ENCODE peak calls at places on chromosomes 1 and 21, in five cellular contexts. P is IMR-90, Q is H1, J is H9, C is mesenchymal stem cell. H is an unnamed sample.

GRCh38 chr1:224380003-224380402 is 23.3 kb downstream of the CNIH4 start:
- DNase-seq in J (no peak), Q (no peak), C (no peak), P (no peak), H (no peak)

GRCh38 chr1:209625205-209625549 is 27.0 kb downstream of the LAMB3 start:
- DNase-seq in Q (no peak), C (peak), J (no peak), P (no peak), H (no peak)

GRCh38 chr1:61160526-61160925 is 78.2 kb downstream of the NFIA start:
- DNase-seq in C (no peak), Q (no peak), J (no peak), P (peak), H (no peak)

GRCh38 chr1:101739826-101740330 is 256.8 kb downstream of the OLFM3 start:
- DNase-seq in Q (no peak), J (no peak), C (no peak), P (no peak), H (no peak)

GRCh38 chr1:59431566-59432294 is 134.8 kb downstream of the FGGY start:
- DNase-seq in C (no peak), Q (no peak), J (no peak), P (no peak), H (no peak)

GRCh38 chr21:42125571-42126544 is 54.7 kb downstream of the UMODL1 start:
- DNase-seq in P (peak), Q (no peak), J (peak), C (peak), H (no peak)

GRCh38 chr1:92516574-92516973 is 29.8 kb upstream of the GFI1 start:
- DNase-seq in P (no peak), J (no peak), C (no peak), Q (no peak), H (no peak)

GRCh38 chr1:245363821-245364220 is 209.0 kb downstream of the KIF26B start:
- DNase-seq in Q (no peak), P (peak), C (no peak), J (no peak), H (no peak)

GRCh38 chr1:11927866-11928592 is 1.8 kb upstream of the KIAA2013 start:
- DNase-seq in Q (no peak), J (no peak), P (peak), C (no peak), H (no peak)

GRCh38 chr1:53070621-53071020 is 8.6 kb downstream of the PODN start:
- DNase-seq in P (no peak), Q (peak), J (peak), C (no peak), H (no peak)

GRCh38 chr1:89363196-89363595 is 663 bp upstream of the GBP6 start:
- DNase-seq in C (peak), J (no peak), Q (no peak), P (peak), H (no peak)

GRCh38 chr1:44655609-44656008 is 18.7 kb downstream of the TMEM53 start:
- DNase-seq in Q (peak), P (no peak), C (peak), J (peak), H (no peak)

GRCh38 chr1:8434104-8434503 is 116.2 kb downstream of the SLC45A1 start:
- DNase-seq in P (no peak), J (no peak), Q (no peak), C (no peak), H (no peak)

GRCh38 chr21:41622831-41623548 is 115.0 kb upstream of the TMPRSS2 start:
- DNase-seq in Q (no peak), P (peak), C (no peak), J (no peak), H (no peak)

GRCh38 chr1:245997471-245998258 is 509.4 kb downstream of the SMYD3 start:
- DNase-seq in J (no peak), Q (no peak), P (peak), C (no peak), H (no peak)

GRCh38 chr1:108209456-108210108 is 9.4 kb upstream of the SLC25A24 start:
- DNase-seq in P (no peak), C (no peak), Q (no peak), J (peak), H (no peak)

GRCh38 chr21:27365394-27365793 is 398.5 kb upstream of the ADAMTS5 start:
- DNase-seq in C (no peak), Q (no peak), P (peak), J (no peak), H (no peak)

GRCh38 chr21:14763695-14764064 is 217.6 kb upstream of the SAMSN1 start:
- DNase-seq in P (no peak), C (no peak), J (no peak), Q (no peak), H (no peak)

GRCh38 chr1:200139661-200140250 is 112.2 kb downstream of the NR5A2 start:
- DNase-seq in P (peak), Q (no peak), C (peak), J (no peak), H (no peak)

GRCh38 chr1:172482044-172482443 is 38.2 kb upstream of the PIGC start:
- DNase-seq in Q (no peak), J (no peak), C (no peak), P (no peak), H (no peak)

GRCh38 chr1:116910379-116911165 is 856 bp downstream of the PTGFRN start:
- DNase-seq in C (peak), Q (peak), J (peak), P (no peak), H (no peak)

GRCh38 chr1:193355179-193355578 is 168.8 kb upstream of the B3GALT2 start:
- DNase-seq in J (no peak), Q (no peak), C (peak), P (peak), H (no peak)

GRCh38 chr21:45741691-45742090 is 98.2 kb downstream of the PCBP3 start:
- DNase-seq in C (peak), P (peak), J (no peak), Q (no peak), H (no peak)

GRCh38 chr21:16113052-16113715 is 383.4 kb downstream of the USP25 start:
- DNase-seq in Q (no peak), J (no peak), P (peak), C (peak), H (no peak)

GRCh38 chr1:84078824-84079167 is 65.3 kb upstream of the PRKACB start:
- DNase-seq in J (no peak), C (no peak), Q (no peak), P (no peak), H (no peak)

GRCh38 chr21:33684923-33685560 is 42.7 kb downstream of the ITSN1 start:
- DNase-seq in J (no peak), Q (no peak), P (peak), C (peak), H (no peak)

GRCh38 chr1:156146749-156147405 is 6.5 kb upstream of the SEMA4A start:
- DNase-seq in C (peak), J (no peak), Q (no peak), P (no peak), H (no peak)
- H2BK15ac ChIP-seq in C (peak), J (no peak), Q (peak), P (no peak), H (peak)

GRCh38 chr1:204316164-204316563 is 43.6 kb downstream of the PLEKHA6 start:
- DNase-seq in C (no peak), J (no peak), P (no peak), Q (no peak), H (no peak)

GRCh38 chr1:204313675-204314074 is 46.1 kb downstream of the PLEKHA6 start:
- DNase-seq in C (no peak), P (no peak), Q (no peak), J (no peak), H (no peak)

GRCh38 chr1:204317170-204317569 is 42.6 kb downstream of the PLEKHA6 start:
- DNase-seq in C (no peak), J (no peak), Q (no peak), P (no peak), H (no peak)

GRCh38 chr1:204314209-204314892 is 45.4 kb downstream of the PLEKHA6 start:
- DNase-seq in P (no peak), C (no peak), Q (peak), J (peak), H (no peak)

DNA sequence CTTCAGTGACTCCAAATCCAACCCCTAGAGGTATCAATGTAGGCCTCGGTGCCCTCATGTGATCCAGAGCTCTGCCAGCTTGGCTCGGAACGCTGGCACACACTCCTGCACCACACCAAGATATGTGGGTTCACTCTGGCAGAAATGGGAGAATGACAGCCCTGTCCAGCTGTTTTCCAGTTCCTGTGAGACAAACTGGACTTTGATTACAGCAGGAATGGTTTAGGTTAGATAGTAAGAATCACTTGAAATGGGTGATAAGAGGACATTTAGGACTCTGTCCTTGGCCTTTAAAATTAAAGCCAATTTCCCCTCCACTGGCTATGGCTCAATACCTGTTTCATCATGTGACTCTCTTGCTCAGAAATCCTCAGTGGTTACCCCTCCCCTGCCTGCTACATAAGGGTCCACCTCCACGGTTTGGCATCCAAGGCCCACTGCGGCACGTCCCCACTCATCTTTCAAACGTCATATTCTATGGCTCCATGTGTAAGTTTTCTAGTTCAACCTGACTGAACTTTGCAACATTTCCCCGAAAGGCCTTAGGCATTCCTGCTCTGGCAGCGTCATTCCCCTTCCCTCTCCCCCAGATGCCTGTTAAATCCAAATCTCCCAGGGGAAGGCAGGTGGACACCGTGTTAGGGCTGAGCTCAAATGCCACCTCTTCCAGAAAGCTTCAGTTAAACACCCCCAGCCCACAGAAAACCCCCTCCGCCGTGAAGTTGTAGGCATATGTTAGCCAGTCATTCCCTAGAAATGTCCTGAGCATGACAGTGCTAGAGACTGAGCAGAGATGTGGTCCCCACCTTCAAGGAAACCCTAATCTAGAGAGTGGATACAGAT is 44.6 kb downstream of the PLEKHA6 start:
- DNase-seq in C (no peak), P (no peak), J (no peak), Q (no peak), H (no peak)
- H3K14ac ChIP-seq in C (no peak), P (no peak), J (no peak), Q (no peak), H (no peak)

GRCh38 chr1:196143602-196144342 is 464.5 kb downstream of the KCNT2 start:
- DNase-seq in C (no peak), J (peak), P (no peak), Q (no peak), H (no peak)
- H2BK15ac ChIP-seq in C (no peak), J (no peak), P (no peak), Q (no peak), H (no peak)

GRCh38 chr1:22364764-22365163 is 86.9 kb upstream of the ZBTB40 start:
- DNase-seq in P (no peak), C (no peak), Q (no peak), J (peak), H (no peak)
- H3K14ac ChIP-seq in P (no peak), C (no peak), Q (no peak), J (no peak), H (no peak)

GRCh38 chr1:202810615-202811295 is at the start of gene PCAT6:
- DNase-seq in C (peak), J (peak), P (peak), Q (peak), H (peak)
- H2BK15ac ChIP-seq in C (peak), J (no peak), P (peak), Q (peak), H (peak)

GRCh38 chr1:232319518-232319917 is 310.4 kb downstream of the SIPA1L2 start:
- DNase-seq in Q (no peak), P (no peak), C (no peak), J (no peak), H (no peak)
- H3K14ac ChIP-seq in Q (peak), P (no peak), C (no peak), J (peak), H (no peak)

GRCh38 chr1:48387409-48387808 is 84.6 kb downstream of the SPATA6 start:
- DNase-seq in C (no peak), P (no peak), J (no peak), Q (no peak), H (no peak)
- H2BK15ac ChIP-seq in C (no peak), P (no peak), J (no peak), Q (no peak), H (no peak)

DNA sequence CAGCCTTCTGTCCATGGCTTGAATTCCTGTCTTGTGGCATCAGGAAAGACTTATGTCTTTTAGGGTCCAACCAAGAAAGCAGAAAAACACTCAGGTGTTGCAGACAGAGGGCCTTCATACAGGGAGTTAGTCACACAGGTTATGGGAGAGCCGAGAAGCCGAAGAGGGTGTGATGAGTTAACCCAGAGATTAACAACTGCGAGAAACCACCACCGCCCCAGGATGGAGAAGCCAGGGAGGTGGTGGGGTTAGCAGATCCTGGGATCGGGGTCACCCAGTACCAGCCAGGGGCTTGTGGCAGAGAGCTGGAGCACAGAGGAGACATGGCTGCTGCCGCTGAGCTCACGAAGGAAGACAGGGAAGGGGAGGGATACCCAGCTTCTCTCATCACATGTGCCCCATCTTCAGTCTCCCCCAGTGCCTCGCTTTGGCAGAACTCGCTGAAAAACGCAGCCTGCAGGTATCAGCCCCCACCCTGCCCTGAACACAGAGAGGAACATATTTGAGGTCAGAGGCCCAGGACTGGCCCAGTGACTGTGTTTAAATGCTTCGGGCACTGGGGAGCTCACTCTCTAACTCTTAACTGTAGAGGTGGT is 58.7 kb downstream of the RUNX3 start:
- DNase-seq in J (no peak), P (no peak), Q (no peak), C (no peak), H (no peak)
- H3K14ac ChIP-seq in J (no peak), P (no peak), Q (no peak), C (no peak), H (no peak)